ENCODE peak calls at places on chromosomes 5 and 9, in five cellular contexts. R is GM12865, L is keratinocyte, D is astrocyte of the spinal cord, O is retinal pigment epithelial cell. G is an unnamed sample.

GRCh38 chr5:157366741-157367684 is 93.0 kb upstream of the NIPAL4 start:
- DNase-seq in R (peak; percentile 9), L (no peak), D (peak; percentile 86), O (no peak), G (peak; percentile 58)

GRCh38 chr9:131259916-131260597 is 16.3 kb downstream of the FAM78A start:
- DNase-seq in R (no peak), L (no peak), D (no peak), O (no peak), G (no peak)

GRCh38 chr5:58133631-58134296 is 326.1 kb downstream of the PLK2 start:
- DNase-seq in R (no peak), L (no peak), D (peak; percentile 42), O (peak; percentile 89), G (peak; percentile 77)

GRCh38 chr5:10913846-10914245 is 152.8 kb upstream of the DAP start:
- DNase-seq in R (peak; percentile 15), L (peak; percentile 33), D (peak; percentile 93), O (peak; percentile 43), G (peak; percentile 86)

GRCh38 chr5:68883441-68883840 is 210.4 kb upstream of the SLC30A5 start:
- DNase-seq in R (no peak), L (no peak), D (no peak), O (no peak), G (no peak)

GRCh38 chr5:149071756-149072155 is 8.9 kb upstream of the SH3TC2 start:
- DNase-seq in R (no peak), L (no peak), D (no peak), O (no peak), G (no peak)

GRCh38 chr9:78014776-78015175 is 16.8 kb downstream of the GNAQ start:
- DNase-seq in R (no peak), L (no peak), D (no peak), O (no peak), G (no peak)

GRCh38 chr5:14593326-14594036 is 11.9 kb downstream of the OTULINL start:
- DNase-seq in R (peak; percentile 57), L (no peak), D (peak; percentile 21), O (no peak), G (no peak)

GRCh38 chr9:134700636-134701350 is 59.2 kb downstream of the COL5A1 start:
- DNase-seq in R (no peak), L (no peak), D (no peak), O (no peak), G (no peak)

GRCh38 chr9:82621446-82621845 is 441.5 kb downstream of the RASEF start:
- DNase-seq in R (no peak), L (no peak), D (no peak), O (no peak), G (no peak)

GRCh38 chr9:37262410-37262809 is 142.0 kb downstream of the ZCCHC7 start:
- DNase-seq in R (peak; percentile 13), L (no peak), D (peak; percentile 28), O (no peak), G (no peak)

GRCh38 chr9:128061305-128061704 is 5.8 kb downstream of the NAIF1 start:
- DNase-seq in R (no peak), L (no peak), D (no peak), O (no peak), G (no peak)

GRCh38 chr9:123656565-123656964 is 273.4 kb downstream of the DENND1A start:
- DNase-seq in R (no peak), L (no peak), D (peak; percentile 51), O (no peak), G (no peak)

GRCh38 chr5:93193756-93194155 is 387.3 kb downstream of the NR2F1-AS1 start:
- DNase-seq in R (no peak), L (no peak), D (peak; percentile 33), O (peak; percentile 76), G (no peak)

GRCh38 chr5:107929080-107929479 is 258.3 kb upstream of the EFNA5 start:
- DNase-seq in R (no peak), L (no peak), D (no peak), O (no peak), G (no peak)

GRCh38 chr9:70567511-70567910 is 153.1 kb upstream of the KLF9 start:
- DNase-seq in R (no peak), L (no peak), D (peak; percentile 36), O (no peak), G (peak; percentile 93)

DNA sequence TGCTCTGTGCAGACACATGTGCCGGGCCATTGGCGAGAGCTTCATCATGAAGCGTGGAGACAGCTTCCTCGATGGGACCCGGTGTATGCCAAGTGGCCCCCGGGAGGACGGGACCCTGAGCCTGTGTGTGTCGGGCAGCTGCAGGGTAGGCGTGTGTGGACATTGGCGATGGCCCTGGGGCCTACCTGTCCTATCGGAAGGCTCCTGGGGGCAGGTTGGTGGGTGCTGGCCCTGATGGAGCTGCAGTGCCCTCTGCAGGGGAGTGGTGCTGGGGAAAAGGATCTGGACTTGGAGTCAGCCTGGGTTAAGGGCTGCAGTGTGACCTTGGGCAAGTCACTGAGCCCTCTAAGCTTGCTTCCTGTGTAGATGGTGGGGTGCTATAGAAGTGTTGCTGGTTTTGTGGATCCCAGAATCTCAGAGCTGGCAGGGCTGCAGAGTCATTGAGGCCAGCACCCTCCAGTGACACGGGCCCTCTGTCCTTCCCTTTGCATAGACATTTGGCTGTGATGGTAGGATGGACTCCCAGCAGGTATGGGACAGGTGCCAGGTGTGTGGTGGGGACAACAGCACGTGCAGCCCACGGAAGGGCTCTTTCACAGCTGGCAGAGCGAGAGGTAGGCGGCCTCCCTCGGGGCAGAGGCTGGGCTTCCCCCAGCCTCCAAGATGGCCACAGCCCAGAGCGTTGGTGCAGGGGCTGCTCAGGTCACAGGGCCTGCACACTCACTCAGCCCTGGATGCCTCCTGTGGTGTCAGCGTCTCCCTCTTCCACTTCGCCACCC is 15.8 kb downstream of the ADAMTS13 start:
- DNase-seq in R (peak; percentile 39), L (no peak), D (no peak), O (no peak), G (no peak)
- TF ChIP-seq CTCF in R (peak; percentile 52), L (peak; percentile 39), D (no peak), O (peak; percentile 41), G (peak; percentile 32)

GRCh38 chr5:140035881-140036280 is 7.2 kb downstream of the NRG2 start:
- DNase-seq in R (no peak), L (no peak), D (no peak), O (no peak), G (no peak)

GRCh38 chr5:140039561-140039960 is 3.5 kb downstream of the NRG2 start:
- DNase-seq in R (peak; percentile 70), L (no peak), D (no peak), O (no peak), G (no peak)

GRCh38 chr5:140037012-140037411 is 6.1 kb downstream of the NRG2 start:
- DNase-seq in R (no peak), L (no peak), D (no peak), O (no peak), G (no peak)

GRCh38 chr5:140040358-140040757 is 2.7 kb downstream of the NRG2 start:
- DNase-seq in R (no peak), L (no peak), D (no peak), O (no peak), G (no peak)

GRCh38 chr5:140038373-140038957 is 4.6 kb downstream of the NRG2 start:
- DNase-seq in R (peak; percentile 63), L (no peak), D (peak; percentile 70), O (no peak), G (no peak)
- H3K4me3 ChIP-seq in R (peak overlapping the region; percentile 89), L (no peak overlapping the region), D (peak overlapping the region; percentile 40), O (peak overlapping the region; percentile 20), G (peak overlapping the region; percentile 37)

DNA sequence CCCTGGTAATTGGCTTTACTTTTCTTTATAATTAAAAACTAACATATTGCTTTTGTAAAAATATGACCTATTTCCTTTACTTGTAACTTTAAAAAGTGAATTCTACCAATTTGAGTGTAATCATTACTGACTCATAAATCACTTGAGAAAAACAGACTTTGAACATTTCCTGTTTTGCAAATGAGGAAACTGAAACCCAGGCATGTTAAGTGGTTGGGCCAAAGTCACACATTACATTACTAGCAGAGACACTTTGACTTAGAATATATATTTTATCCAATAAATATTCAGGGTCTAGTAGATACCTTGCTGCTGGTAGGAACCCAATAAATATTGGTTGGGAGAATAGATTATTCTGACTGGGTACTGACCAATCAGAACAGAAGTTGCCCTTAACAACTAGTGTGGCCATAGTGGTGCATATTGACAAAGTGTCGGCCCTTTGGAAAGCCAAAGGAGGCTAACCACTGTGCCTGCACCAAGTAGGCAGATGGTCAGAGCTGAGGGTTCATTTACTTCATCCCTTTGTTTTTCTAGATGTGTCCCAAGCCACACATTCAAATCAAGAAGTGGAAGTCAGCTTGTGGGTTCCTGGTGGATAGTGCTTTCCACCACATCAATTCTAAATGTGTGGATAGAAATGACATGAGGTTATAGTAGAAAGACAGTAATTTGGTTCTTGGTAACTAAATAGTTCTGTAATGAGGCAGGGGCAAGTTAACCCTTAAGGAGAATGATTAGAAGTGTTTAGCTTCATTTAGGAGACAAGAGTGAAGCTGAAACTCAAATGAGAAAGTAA is 365.2 kb upstream of the RIOK2 start:
- DNase-seq in R (peak; percentile 54), L (no peak), D (no peak), O (no peak), G (no peak)
- TF ChIP-seq CTCF in R (no peak), L (no peak), D (no peak), O (no peak), G (no peak)

DNA sequence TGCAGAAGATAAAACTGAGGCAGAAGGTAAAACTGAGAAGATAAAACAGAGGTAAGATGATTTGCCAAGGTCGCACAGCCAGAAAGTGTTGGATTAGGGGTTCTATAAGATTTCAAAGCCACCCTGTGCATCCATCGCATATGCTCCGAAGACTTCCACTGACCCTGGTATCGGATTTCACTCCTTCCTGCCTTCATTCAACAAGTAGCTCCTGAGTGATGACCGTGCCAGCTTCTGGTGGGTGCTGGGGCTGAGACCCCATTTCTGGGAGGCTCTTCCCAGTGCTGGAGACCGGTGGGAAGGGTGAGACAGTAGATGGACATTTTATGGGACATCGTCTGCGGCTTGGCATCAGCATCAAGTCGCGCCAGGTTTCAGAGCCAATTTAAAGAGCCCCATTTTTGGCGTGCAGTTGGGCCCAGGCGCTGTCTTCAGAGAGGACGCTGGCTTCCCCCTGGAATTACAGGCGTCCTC is 53.7 kb upstream of the DAB2IP start:
- DNase-seq in R (no peak), L (no peak), D (no peak), O (no peak), G (no peak)
- H3K4me3 ChIP-seq in R (no peak overlapping the region), L (no peak overlapping the region), D (no peak overlapping the region), O (peak overlapping the region; percentile 58), G (no peak overlapping the region)

DNA sequence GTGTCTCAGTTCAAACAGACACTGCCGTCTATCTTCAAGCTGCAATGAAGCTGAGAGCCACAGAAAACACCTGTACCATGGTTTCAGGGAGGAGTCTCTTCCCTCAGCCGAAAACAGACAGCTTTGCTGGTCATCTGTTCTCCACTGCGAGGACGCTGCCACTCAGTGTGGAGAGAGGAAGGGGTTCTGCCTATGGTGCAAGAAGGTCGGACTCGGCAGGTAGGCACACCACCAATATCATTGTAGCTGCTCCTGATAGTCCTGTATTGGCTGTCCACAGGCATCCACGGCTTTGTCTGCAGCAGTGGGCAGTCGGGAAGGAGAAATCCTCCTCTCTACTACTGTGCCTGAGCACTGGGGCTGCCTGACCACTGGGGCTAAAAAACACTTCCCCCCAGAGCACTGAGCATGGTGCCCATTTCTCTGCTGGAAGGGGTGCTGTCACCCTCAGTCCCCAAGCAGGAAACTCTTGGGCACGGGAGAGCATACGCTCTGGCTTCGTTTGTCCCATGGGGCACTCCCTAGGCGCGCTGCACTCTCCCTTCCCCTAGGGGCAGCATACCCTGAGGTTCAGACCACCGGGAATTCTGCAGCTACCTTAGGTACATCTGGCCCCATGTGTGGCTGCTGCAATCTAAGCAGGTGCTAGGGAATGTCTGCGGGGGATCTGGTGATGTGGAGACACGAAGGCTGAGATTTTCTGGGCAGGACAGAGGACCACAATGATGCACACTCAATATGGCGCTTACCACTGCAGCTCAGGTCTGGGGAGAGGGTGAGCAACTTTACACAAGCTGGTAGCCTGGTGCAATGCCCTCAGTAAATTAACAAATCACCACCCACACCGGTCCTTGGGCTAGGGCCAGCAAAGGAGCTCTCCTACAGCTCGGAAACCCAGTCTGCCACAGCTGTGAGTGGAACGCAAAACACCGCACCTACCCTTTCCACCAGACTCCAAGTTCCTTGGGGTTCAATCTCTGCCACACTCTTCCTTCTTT is 880.9 kb upstream of the SEMA6A start:
- DNase-seq in R (peak; percentile 6), L (no peak), D (no peak), O (no peak), G (no peak)
- TF ChIP-seq CTCF in R (peak; percentile 15), L (peak; percentile 54), D (peak; percentile 35), O (peak; percentile 54), G (peak; percentile 10)